ENCODE peak calls at places on chromosomes 12 and 14, in five cellular contexts. One of them, this sample, is unnamed.
A peak's percentile ranks its signal among the peaks of the same experiment; 100 is the strongest.

GRCh38 chr12:29428630-29429029 is 47.7 kb upstream of the ERGIC2 start:
- DNase-seq in HepG2: no peak
- DNase-seq in H1: no peak
- DNase-seq in GM12878: peak; percentile 34
- DNase-seq in K562: peak; percentile 6
- DNase-seq in this sample: peak; percentile 63

GRCh38 chr12:49019120-49019430 is 499 bp upstream of the PRKAG1 start:
- DNase-seq in H1: no peak
- DNase-seq in HepG2: no peak
- DNase-seq in K562: no peak
- DNase-seq in GM12878: no peak
- DNase-seq in this sample: no peak

GRCh38 chr12:105783983-105784947 is 354.5 kb downstream of the NUAK1 start:
- DNase-seq in K562: no peak
- DNase-seq in HepG2: no peak
- DNase-seq in H1: no peak
- DNase-seq in GM12878: peak; percentile 34
- DNase-seq in this sample: no peak

GRCh38 chr12:16198884-16199283 is 78.6 kb downstream of the SLC15A5 start:
- DNase-seq in H1: no peak
- DNase-seq in HepG2: no peak
- DNase-seq in K562: peak; percentile 18
- DNase-seq in GM12878: peak; percentile 39
- DNase-seq in this sample: no peak

GRCh38 chr14:64444984-64445845 is 20.1 kb upstream of the AKAP5 start:
- DNase-seq in HepG2: no peak
- DNase-seq in K562: peak; percentile 16
- DNase-seq in GM12878: peak; percentile 84
- DNase-seq in H1: no peak
- DNase-seq in this sample: no peak

GRCh38 chr14:20986811-20987210 is 3.0 kb upstream of the METTL17 start:
- DNase-seq in GM12878: no peak
- DNase-seq in K562: peak; percentile 40
- DNase-seq in H1: no peak
- DNase-seq in HepG2: peak; percentile 30
- DNase-seq in this sample: peak; percentile 48

GRCh38 chr14:76257111-76257803 is 105.5 kb downstream of the GPATCH2L start:
- DNase-seq in HepG2: no peak
- DNase-seq in K562: peak; percentile 83
- DNase-seq in GM12878: no peak
- DNase-seq in H1: no peak
- DNase-seq in this sample: no peak

GRCh38 chr14:51521764-51522163 is 129.9 kb upstream of the FRMD6 start:
- DNase-seq in H1: no peak
- DNase-seq in K562: no peak
- DNase-seq in GM12878: no peak
- DNase-seq in HepG2: no peak
- DNase-seq in this sample: no peak

GRCh38 chr14:36227344-36227743 is 50.8 kb upstream of the PTCSC3 start:
- DNase-seq in K562: no peak
- DNase-seq in H1: no peak
- DNase-seq in HepG2: no peak
- DNase-seq in GM12878: no peak
- DNase-seq in this sample: no peak

GRCh38 chr12:122097641-122098364 is 19.2 kb downstream of the MLXIP start:
- DNase-seq in HepG2: peak; percentile 46
- DNase-seq in GM12878: no peak
- DNase-seq in H1: no peak
- DNase-seq in K562: peak; percentile 96
- DNase-seq in this sample: no peak

GRCh38 chr14:73457050-73457934 is 1.1 kb downstream of the NUMB start:
- DNase-seq in K562: peak; percentile 54
- DNase-seq in GM12878: no peak
- DNase-seq in H1: no peak
- DNase-seq in HepG2: no peak
- DNase-seq in this sample: no peak

GRCh38 chr12:57533108-57533507 is 10.5 kb downstream of the MBD6 start:
- DNase-seq in GM12878: no peak
- DNase-seq in K562: no peak
- DNase-seq in HepG2: no peak
- DNase-seq in H1: no peak
- DNase-seq in this sample: no peak

GRCh38 chr12:68222336-68222735 is 3.3 kb downstream of the IL26 start:
- DNase-seq in GM12878: no peak
- DNase-seq in HepG2: no peak
- DNase-seq in K562: no peak
- DNase-seq in H1: no peak
- DNase-seq in this sample: no peak

GRCh38 chr12:4421590-4422031 is 24.0 kb downstream of the FGF6 start:
- DNase-seq in GM12878: no peak
- DNase-seq in HepG2: peak; percentile 35
- DNase-seq in K562: peak; percentile 50
- DNase-seq in H1: no peak
- DNase-seq in this sample: peak; percentile 27

GRCh38 chr14:71262466-71262865 is 355.2 kb downstream of the PCNX1 start:
- DNase-seq in HepG2: no peak
- DNase-seq in GM12878: no peak
- DNase-seq in K562: no peak
- DNase-seq in H1: no peak
- DNase-seq in this sample: no peak

GRCh38 chr12:106814649-106815048 is 40.2 kb downstream of the RIC8B start:
- DNase-seq in GM12878: no peak
- DNase-seq in HepG2: no peak
- DNase-seq in H1: no peak
- DNase-seq in K562: no peak
- DNase-seq in this sample: no peak

GRCh38 chr12:41193321-41193720 is 5.2 kb downstream of the PDZRN4 start:
- DNase-seq in GM12878: no peak
- DNase-seq in K562: no peak
- DNase-seq in H1: no peak
- DNase-seq in HepG2: no peak
- DNase-seq in this sample: no peak

GRCh38 chr12:94875525-94875924 is 128.0 kb downstream of the NDUFA12 start:
- DNase-seq in HepG2: peak; percentile 21
- DNase-seq in H1: no peak
- DNase-seq in K562: peak; percentile 21
- DNase-seq in GM12878: peak; percentile 86
- DNase-seq in this sample: peak; percentile 65

GRCh38 chr12:112146123-112146522 is 20.8 kb downstream of the TRAFD1 start:
- DNase-seq in HepG2: no peak
- DNase-seq in H1: no peak
- DNase-seq in GM12878: no peak
- DNase-seq in K562: no peak
- DNase-seq in this sample: no peak

GRCh38 chr14:59362533-59362932 is 102.6 kb downstream of the GPR135 start:
- DNase-seq in H1: no peak
- DNase-seq in GM12878: no peak
- DNase-seq in HepG2: no peak
- DNase-seq in K562: no peak
- DNase-seq in this sample: peak; percentile 43

GRCh38 chr14:24535737-24536136 is 27.7 kb upstream of the CMA1 start:
- DNase-seq in HepG2: no peak
- DNase-seq in GM12878: no peak
- DNase-seq in H1: no peak
- DNase-seq in K562: no peak
- DNase-seq in this sample: no peak

GRCh38 chr12:104358353-104359003 is 54.9 kb downstream of the EID3 start:
- DNase-seq in HepG2: peak; percentile 41
- DNase-seq in K562: peak; percentile 78
- DNase-seq in GM12878: peak; percentile 44
- DNase-seq in H1: no peak
- DNase-seq in this sample: peak; percentile 35

GRCh38 chr12:43347026-43347425 is 205.0 kb downstream of the ADAMTS20 start:
- DNase-seq in H1: no peak
- DNase-seq in GM12878: no peak
- DNase-seq in HepG2: no peak
- DNase-seq in K562: no peak
- DNase-seq in this sample: no peak

GRCh38 chr14:102523200-102524025 is 13.8 kb upstream of the ANKRD9 start:
- DNase-seq in K562: no peak
- DNase-seq in H1: no peak
- DNase-seq in GM12878: no peak
- DNase-seq in HepG2: no peak
- DNase-seq in this sample: no peak

GRCh38 chr14:95935228-95935822 is 58.7 kb downstream of the TUNAR start:
- DNase-seq in GM12878: no peak
- DNase-seq in HepG2: peak; percentile 6
- DNase-seq in H1: no peak
- DNase-seq in K562: peak; percentile 19
- DNase-seq in this sample: no peak

GRCh38 chr12:130438711-130439110 is 101.0 kb downstream of the PIWIL1 start:
- DNase-seq in H1: no peak
- DNase-seq in GM12878: no peak
- DNase-seq in HepG2: no peak
- DNase-seq in K562: no peak
- DNase-seq in this sample: no peak

GRCh38 chr12:6845395-6845794 is 4.7 kb downstream of the GNB3 start:
- DNase-seq in GM12878: no peak
- DNase-seq in HepG2: no peak
- DNase-seq in K562: no peak
- DNase-seq in H1: no peak
- DNase-seq in this sample: no peak

GRCh38 chr14:105149146-105149781 is 19.3 kb downstream of the JAG2 start:
- DNase-seq in K562: no peak
- DNase-seq in H1: no peak
- DNase-seq in HepG2: no peak
- DNase-seq in GM12878: no peak
- DNase-seq in this sample: no peak

GRCh38 chr14:45253754-45254300 is 825 bp upstream of the MIS18BP1 start:
- DNase-seq in K562: no peak
- DNase-seq in HepG2: no peak
- DNase-seq in GM12878: no peak
- DNase-seq in H1: no peak
- DNase-seq in this sample: peak; percentile 8

GRCh38 chr14:30559638-30560071 is 697 bp downstream of the G2E3 start:
- DNase-seq in K562: peak; percentile 27
- DNase-seq in GM12878: no peak
- DNase-seq in H1: no peak
- DNase-seq in HepG2: peak; percentile 64
- DNase-seq in this sample: no peak

GRCh38 chr14:69324341-69324931 is 64.5 kb downstream of the GALNT16 start:
- DNase-seq in HepG2: no peak
- DNase-seq in GM12878: no peak
- DNase-seq in K562: no peak
- DNase-seq in H1: no peak
- DNase-seq in this sample: no peak
- TF ChIP-seq ZNF274 in HepG2: no peak
- TF ChIP-seq ZNF274 in GM12878: no peak
- TF ChIP-seq ZNF274 in K562: no peak
- TF ChIP-seq ZNF274 in H1: no peak
- TF ChIP-seq ZNF274 in this sample: no peak

GRCh38 chr12:88308825-88309224 is 166.7 kb downstream of the TMTC3 start:
- DNase-seq in HepG2: no peak
- DNase-seq in H1: no peak
- DNase-seq in GM12878: no peak
- DNase-seq in K562: no peak
- DNase-seq in this sample: no peak

GRCh38 chr12:88313554-88313953 is 171.4 kb downstream of the TMTC3 start:
- DNase-seq in H1: no peak
- DNase-seq in K562: no peak
- DNase-seq in GM12878: no peak
- DNase-seq in HepG2: no peak
- DNase-seq in this sample: no peak

GRCh38 chr12:88309546-88309945 is 167.4 kb downstream of the TMTC3 start:
- DNase-seq in H1: no peak
- DNase-seq in HepG2: no peak
- DNase-seq in K562: no peak
- DNase-seq in GM12878: no peak
- DNase-seq in this sample: no peak

GRCh38 chr12:88310069-88310468 is 168.0 kb downstream of the TMTC3 start:
- DNase-seq in GM12878: no peak
- DNase-seq in K562: no peak
- DNase-seq in HepG2: no peak
- DNase-seq in H1: no peak
- DNase-seq in this sample: no peak

DNA sequence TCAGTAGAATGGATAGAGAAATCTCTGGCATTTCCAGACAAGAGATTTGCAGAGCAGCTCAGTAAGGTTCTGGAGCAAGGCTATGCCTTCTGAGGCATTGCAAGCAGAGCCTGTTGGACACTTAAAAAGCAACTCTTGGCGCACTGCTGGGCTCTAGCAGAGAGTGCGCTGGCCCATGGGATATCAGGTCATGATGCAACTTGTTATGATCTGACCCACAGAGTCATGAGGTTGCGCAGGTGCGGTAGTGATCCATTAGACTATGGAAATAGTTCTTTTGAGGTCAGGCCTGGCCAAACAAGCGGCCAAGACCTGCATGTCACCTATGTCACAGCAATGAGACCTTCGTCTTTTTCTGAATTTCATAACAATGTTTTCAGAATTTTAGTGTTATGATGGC is 168.6 kb downstream of the TMTC3 start:
- DNase-seq in GM12878: no peak
- DNase-seq in K562: peak; percentile 16
- DNase-seq in HepG2: no peak
- DNase-seq in H1: no peak
- DNase-seq in this sample: no peak
- TF ChIP-seq POLR2A in GM12878: no peak
- TF ChIP-seq POLR2A in K562: no peak
- TF ChIP-seq POLR2A in HepG2: no peak
- TF ChIP-seq POLR2A in H1: no peak
- TF ChIP-seq POLR2A in this sample: no peak

GRCh38 chr14:74462993-74463392 is 30.1 kb downstream of the NPC2 start:
- DNase-seq in H1: no peak
- DNase-seq in HepG2: no peak
- DNase-seq in GM12878: no peak
- DNase-seq in K562: no peak
- DNase-seq in this sample: no peak
- TF ChIP-seq EZH2 in H1: no peak
- TF ChIP-seq EZH2 in HepG2: no peak
- TF ChIP-seq EZH2 in GM12878: no peak
- TF ChIP-seq EZH2 in K562: no peak
- TF ChIP-seq EZH2 in this sample: no peak

DNA sequence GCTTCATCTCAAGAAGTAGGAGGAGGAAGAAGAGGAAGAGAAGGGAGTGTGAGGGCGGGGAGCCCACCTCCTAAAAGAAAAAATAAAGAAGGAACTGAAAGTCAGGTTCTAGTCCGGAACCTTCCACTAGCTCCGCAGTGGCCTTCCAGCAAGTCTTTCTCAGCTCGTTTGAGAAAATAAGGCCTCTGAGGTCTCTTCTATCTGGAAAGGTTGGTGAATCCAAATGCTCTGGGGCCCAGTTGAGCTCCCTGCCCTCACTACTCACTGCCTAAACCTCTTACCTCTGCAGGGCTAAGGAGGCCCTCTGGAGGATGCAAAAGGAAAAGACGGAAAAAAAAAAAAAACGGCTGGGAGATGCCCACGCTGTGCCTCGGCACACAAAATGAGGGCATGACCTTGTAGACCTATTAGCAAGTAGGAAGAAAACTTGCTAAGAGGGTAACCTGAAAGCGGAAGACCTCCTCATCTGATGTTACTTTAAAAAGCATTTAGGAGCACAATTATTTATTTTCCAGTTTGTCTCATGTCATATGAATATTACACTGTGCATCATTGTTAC is 35.9 kb downstream of the FBLN5 start:
- DNase-seq in HepG2: peak; percentile 47
- DNase-seq in H1: peak; percentile 46
- DNase-seq in GM12878: peak; percentile 13
- DNase-seq in K562: peak; percentile 43
- DNase-seq in this sample: peak; percentile 40
- TF ChIP-seq ZNF274 in HepG2: no peak
- TF ChIP-seq ZNF274 in H1: no peak
- TF ChIP-seq ZNF274 in GM12878: no peak
- TF ChIP-seq ZNF274 in K562: no peak
- TF ChIP-seq ZNF274 in this sample: no peak